ENCODE peak calls at places on chromosomes 3 and 15, in eight cellular contexts. I is CD8-positive, alpha-beta memory T cell; K is nephron progenitor cell; W is NCI-H2227 treated with DMSO at 0.1 percent for 48 hours; P is fibroblast of the conjunctiva; U is MV-4-11; E is stimulated activated CD4-positive, alpha-beta T cell treated with anti-CD3 and anti-CD28 coated beads, TNF-alpha, amount 100 ng/mL, for 4 hours; L is suprapubic skin. O is an unnamed sample.
A peak's percentile ranks its signal among the peaks of the same experiment; 100 is the strongest.

GRCh38 chr3:120393761-120394160 is 44.6 kb upstream of the LRRC58 start:
- DNase-seq in I (no peak), K (no peak), W (no peak), P (no peak), U (no peak), E (no peak), L (no peak), O (no peak)

GRCh38 chr3:20857636-20858035 is 671.6 kb upstream of the SGO1 start:
- DNase-seq in I (no peak), K (no peak), W (no peak), P (no peak), U (no peak), E (no peak), L (no peak), O (no peak)

GRCh38 chr3:71446734-71447133 is 136.8 kb downstream of the FOXP1 start:
- DNase-seq in I (no peak), K (no peak), W (no peak), P (no peak), U (no peak), E (no peak), L (no peak), O (no peak)

GRCh38 chr15:80396094-80396493 is 8.1 kb upstream of the ARNT2 start:
- DNase-seq in I (no peak), K (no peak), W (no peak), P (no peak), U (no peak), E (no peak), L (no peak), O (no peak)

GRCh38 chr3:136893848-136894443 is 31.9 kb downstream of the NCK1 start:
- DNase-seq in I (no peak), K (no peak), W (no peak), P (peak; percentile 1), U (no peak), E (no peak), L (no peak), O (no peak)

GRCh38 chr15:37773111-37773860 is 161.2 kb upstream of the TMCO5A start:
- DNase-seq in I (no peak), K (no peak), W (no peak), P (no peak), U (no peak), E (no peak), L (no peak), O (no peak)

GRCh38 chr3:177410734-177411133 is 213.5 kb upstream of the TBL1XR1 start:
- DNase-seq in I (no peak), K (no peak), W (no peak), P (no peak), U (no peak), E (no peak), L (no peak), O (no peak)

GRCh38 chr15:100602822-100603393 is 519 bp downstream of the ASB7 start:
- DNase-seq in I (peak; percentile 29), K (peak; percentile 17), W (no peak), P (no peak), U (peak; percentile 23), E (no peak), L (peak; percentile 87), O (no peak)

GRCh38 chr3:117665311-117665710 is 955.7 kb downstream of the TUSC7 start:
- DNase-seq in I (no peak), K (no peak), W (peak; percentile 60), P (no peak), U (no peak), E (no peak), L (no peak), O (no peak)

GRCh38 chr3:167941234-167941995 is 154.3 kb downstream of the GOLIM4 start:
- DNase-seq in I (no peak), K (no peak), W (no peak), P (peak; percentile 17), U (peak; percentile 96), E (no peak), L (no peak), O (peak; percentile 16)

GRCh38 chr15:84889991-84890669 is 5.7 kb downstream of the SLC28A1 start:
- DNase-seq in I (no peak), K (no peak), W (no peak), P (no peak), U (peak; percentile 36), E (no peak), L (no peak), O (no peak)

GRCh38 chr15:42010434-42010833 is 10.4 kb downstream of the PLA2G4E start:
- DNase-seq in I (no peak), K (no peak), W (no peak), P (no peak), U (no peak), E (no peak), L (no peak), O (no peak)

GRCh38 chr15:89448825-89449224 is 47.6 kb downstream of the RHCG start:
- DNase-seq in I (no peak), K (peak; percentile 21), W (no peak), P (no peak), U (no peak), E (no peak), L (no peak), O (no peak)

GRCh38 chr15:101535170-101535902 is 45.8 kb upstream of the PCSK6 start:
- DNase-seq in I (no peak), K (no peak), W (no peak), P (no peak), U (no peak), E (no peak), L (no peak), O (no peak)

O was measured in brain pericyte.